ENCODE peak calls at places on chromosomes 12 and 14, in six cellular contexts. T is foreskin fibroblast, E is mesothelial cell of epicardium, Z is prostate gland, X is keratinocyte, O is IMR-90. F is an unnamed sample.

GRCh38 chr12:127035011-127035879 is 1231.7 kb upstream of the TMEM132C start:
- DNase-seq in X (no peak), T (no peak), O (no peak), Z (no peak), E (no peak), F (no peak)

GRCh38 chr12:64085996-64086395 is 136.1 kb downstream of the KICS2 start:
- DNase-seq in T (peak), O (peak), Z (no peak), X (peak), E (no peak), F (no peak)

GRCh38 chr12:120095356-120096135 is 21.0 kb downstream of the RAB35 start:
- DNase-seq in T (no peak), O (no peak), X (no peak), E (no peak), Z (no peak), F (no peak)

GRCh38 chr14:103819503-103820307 is 27.7 kb downstream of the PPP1R13B start:
- DNase-seq in O (no peak), X (no peak), E (no peak), T (peak), Z (peak), F (no peak)

GRCh38 chr12:121628037-121628436 is 1.7 kb downstream of the ORAI1 start:
- DNase-seq in Z (no peak), X (no peak), O (no peak), T (peak), E (no peak), F (no peak)

GRCh38 chr14:24857277-24857676 is 192.7 kb downstream of the STXBP6 start:
- DNase-seq in X (no peak), E (no peak), Z (no peak), O (no peak), T (no peak), F (no peak)

GRCh38 chr14:91295276-91295845 is 50.9 kb upstream of the GPR68 start:
- DNase-seq in O (no peak), X (no peak), Z (no peak), T (no peak), E (no peak), F (no peak)

GRCh38 chr14:72758420-72758819 is 135.5 kb downstream of the DPF3 start:
- DNase-seq in T (no peak), Z (no peak), E (no peak), X (no peak), O (no peak), F (no peak)

GRCh38 chr12:75738486-75738885 is 227.1 kb upstream of the KRR1 start:
- DNase-seq in O (peak), Z (no peak), E (no peak), T (peak), X (no peak), F (no peak)

GRCh38 chr12:127389923-127390322 is 877.0 kb upstream of the TMEM132C start:
- DNase-seq in O (peak), E (peak), X (no peak), T (peak), Z (no peak), F (peak)

GRCh38 chr12:42296503-42297109 is 29.3 kb downstream of the ZCRB1 start:
- DNase-seq in O (no peak), X (no peak), T (peak), Z (no peak), E (no peak), F (no peak)

GRCh38 chr14:101225729-101226152 is 322.2 kb upstream of the RTL1 start:
- DNase-seq in Z (no peak), T (no peak), O (no peak), X (no peak), E (no peak), F (no peak)

GRCh38 chr14:22497144-22497423 is 91.9 kb downstream of the DAD1 start:
- DNase-seq in T (no peak), Z (no peak), O (no peak), E (no peak), X (no peak), F (no peak)

GRCh38 chr12:112199136-112199535 is 73.8 kb downstream of the TRAFD1 start:
- DNase-seq in E (no peak), O (peak), T (no peak), X (no peak), Z (no peak), F (no peak)

GRCh38 chr12:46370792-46371717 is 1.5 kb downstream of the SLC38A2 start:
- DNase-seq in E (peak), O (peak), X (no peak), T (peak), Z (peak), F (peak)

GRCh38 chr12:82438356-82438755 is 80.0 kb downstream of the METTL25 start:
- DNase-seq in E (no peak), T (no peak), O (no peak), Z (no peak), X (no peak), F (no peak)

GRCh38 chr14:80924365-80925103 is 17.0 kb downstream of the CEP128 start:
- DNase-seq in X (no peak), T (no peak), E (no peak), Z (no peak), O (no peak), F (no peak)

GRCh38 chr12:29759950-29760349 is 23.8 kb downstream of the TMTC1 start:
- DNase-seq in O (no peak), T (no peak), X (no peak), Z (no peak), E (no peak), F (no peak)

GRCh38 chr12:1946311-1946710 is 27.9 kb upstream of the CACNA2D4 start:
- DNase-seq in X (no peak), T (no peak), Z (no peak), E (no peak), O (no peak), F (no peak)

GRCh38 chr14:68466491-68466977 is 326.3 kb downstream of the ZFP36L1 start:
- DNase-seq in Z (no peak), X (peak), E (no peak), T (peak), O (peak), F (no peak)

GRCh38 chr14:45150386-45150890 is 14.7 kb downstream of the FANCM start:
- DNase-seq in T (no peak), Z (no peak), X (no peak), E (no peak), O (no peak), F (no peak)

GRCh38 chr12:51888316-51889215 is 663 bp downstream of the ANKRD33 start:
- DNase-seq in T (no peak), Z (no peak), X (no peak), E (no peak), O (no peak), F (no peak)

GRCh38 chr14:31718585-31718984 is 157.4 kb downstream of the NUBPL start:
- DNase-seq in T (no peak), X (no peak), O (no peak), E (no peak), Z (no peak), F (no peak)

GRCh38 chr12:113054948-113055486 is 1.5 kb upstream of the DTX1 start:
- DNase-seq in T (no peak), O (no peak), X (no peak), E (no peak), Z (no peak), F (no peak)

DNA sequence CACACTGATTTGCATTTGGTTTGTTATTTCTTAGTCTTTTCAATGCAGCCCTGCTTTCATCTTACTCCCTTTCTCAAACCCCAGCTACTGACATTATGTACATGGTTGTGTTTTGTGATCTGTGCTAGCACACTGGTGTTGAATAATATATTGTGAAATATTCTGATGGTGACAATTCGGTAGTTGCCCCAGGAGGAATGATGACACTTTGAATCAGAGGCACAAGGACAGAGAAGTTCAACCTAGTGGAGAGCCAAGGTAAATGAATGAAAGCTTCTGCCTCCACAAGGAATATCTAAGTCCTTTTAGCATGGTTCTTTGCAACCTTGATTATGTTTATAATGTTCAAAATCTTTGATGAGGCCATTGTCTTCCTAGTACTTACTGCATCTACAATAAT is 159.9 kb downstream of the PDE3A start:
- DNase-seq in T (no peak), X (no peak), O (no peak), Z (no peak), E (no peak), F (no peak)
- TF ChIP-seq CTCF in T (no peak), X (no peak), O (no peak), Z (no peak), E (no peak), F (peak)

DNA sequence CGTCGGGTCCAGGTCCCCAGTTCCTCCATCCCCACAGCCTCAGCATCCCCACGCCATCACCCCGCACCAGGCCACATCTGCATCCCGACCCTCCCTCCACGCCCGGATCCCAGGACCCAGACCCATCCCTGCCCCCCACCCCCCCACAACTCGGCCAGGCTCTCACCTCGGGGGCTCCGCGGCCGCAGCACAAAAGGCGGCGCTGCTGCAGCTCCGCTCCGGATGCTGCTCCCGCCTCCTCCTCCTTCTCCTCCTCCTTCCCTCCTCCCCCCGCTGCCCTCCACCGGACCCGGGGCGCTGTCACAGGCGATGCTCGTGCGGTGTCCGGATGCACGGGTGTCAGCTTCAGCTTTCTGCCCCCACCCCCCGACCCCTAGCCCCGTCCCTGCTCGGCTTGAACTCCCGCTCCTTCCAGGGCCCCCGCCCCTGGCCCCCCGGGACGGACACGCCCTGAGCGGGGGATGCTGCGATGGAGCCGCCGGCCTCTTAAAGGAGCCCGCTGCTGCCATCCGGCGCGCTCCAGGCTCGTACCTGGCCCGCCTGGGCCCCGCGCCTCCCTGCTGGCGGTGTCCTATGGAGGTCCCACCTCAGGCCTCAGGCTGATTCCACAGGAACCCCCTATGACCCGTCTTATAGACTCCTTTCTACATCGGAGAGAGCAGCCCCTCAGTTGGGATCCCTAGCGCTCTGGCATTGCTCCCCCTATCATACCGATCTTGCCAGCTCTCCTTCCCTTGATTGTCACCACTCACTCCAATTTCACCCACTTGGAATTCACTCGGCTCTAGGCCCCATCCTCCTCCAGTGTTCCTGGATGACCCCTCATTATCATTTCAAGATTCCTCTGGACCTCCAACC is at the start of gene MAP3K12:
- DNase-seq in Z (no peak), T (peak), O (peak), E (no peak), X (no peak), F (no peak)
- TF ChIP-seq CTCF in Z (no peak), T (no peak), O (no peak), E (no peak), X (no peak), F (no peak)

DNA sequence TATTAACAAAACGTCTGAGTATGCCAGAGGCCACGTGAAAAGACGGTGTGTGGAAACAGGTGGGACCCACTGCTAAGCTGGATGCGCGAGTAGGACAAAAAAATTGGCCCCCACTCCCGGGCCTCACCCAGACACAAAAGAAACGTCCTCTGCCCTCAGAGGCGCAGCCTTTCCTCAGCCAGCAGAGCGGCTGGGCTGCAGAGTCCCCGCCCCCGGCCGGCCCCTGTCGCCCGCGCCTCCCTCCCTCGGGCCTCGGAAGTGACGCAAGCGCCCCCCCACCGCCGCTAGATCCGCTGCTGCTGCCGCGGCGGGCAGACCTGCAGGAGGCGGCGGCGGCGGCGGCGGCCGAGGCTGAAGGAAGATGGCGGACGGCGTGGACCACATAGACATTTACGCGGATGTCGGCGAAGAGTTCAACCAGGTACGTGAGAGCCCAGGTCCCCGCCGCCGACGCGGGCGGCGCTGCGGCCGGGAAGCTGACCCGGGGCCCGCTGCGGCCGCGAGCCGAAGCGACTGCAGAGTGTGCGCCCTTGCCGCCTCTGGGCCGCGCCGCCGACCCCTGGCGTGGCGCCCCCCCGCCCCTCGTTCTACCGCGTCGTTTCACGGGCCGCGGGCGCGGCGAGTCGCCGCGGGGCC is at the start of gene CPSF6:
- DNase-seq in T (peak), Z (peak), X (peak), O (peak), E (peak), F (peak)
- TF ChIP-seq CTCF in T (no peak), Z (no peak), X (no peak), O (no peak), E (no peak), F (no peak)

GRCh38 chr12:12153596-12153995 is 82.9 kb downstream of the BCL2L14 start:
- DNase-seq in X (no peak), Z (no peak), T (no peak), O (no peak), E (no peak), F (no peak)
- TF ChIP-seq CTCF in X (no peak), Z (no peak), T (no peak), O (no peak), E (no peak), F (no peak)

DNA sequence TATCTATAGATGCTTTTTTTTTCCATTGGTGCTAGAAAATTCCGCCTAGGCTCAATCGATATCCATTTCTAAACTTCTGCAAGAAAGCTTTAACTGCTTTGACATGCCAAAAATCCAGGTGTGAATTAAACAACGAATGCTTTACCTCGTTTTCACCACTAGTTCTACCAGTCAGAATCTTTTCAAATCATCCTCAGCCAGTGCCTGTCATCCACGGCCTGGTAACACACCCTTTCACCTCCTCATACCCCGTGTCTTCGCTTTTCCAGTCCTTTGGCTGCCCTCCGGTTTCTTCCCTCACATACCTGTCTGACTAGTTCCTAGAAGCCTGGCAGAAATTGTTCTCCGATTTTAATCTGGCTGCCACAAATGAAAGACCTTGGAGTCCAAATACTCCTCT is 1.4 kb upstream of the PHC1 start:
- DNase-seq in O (no peak), Z (peak), E (no peak), X (peak), T (no peak), F (no peak)
- TF ChIP-seq CTCF in O (no peak), Z (no peak), E (peak), X (peak), T (no peak), F (peak)

DNA sequence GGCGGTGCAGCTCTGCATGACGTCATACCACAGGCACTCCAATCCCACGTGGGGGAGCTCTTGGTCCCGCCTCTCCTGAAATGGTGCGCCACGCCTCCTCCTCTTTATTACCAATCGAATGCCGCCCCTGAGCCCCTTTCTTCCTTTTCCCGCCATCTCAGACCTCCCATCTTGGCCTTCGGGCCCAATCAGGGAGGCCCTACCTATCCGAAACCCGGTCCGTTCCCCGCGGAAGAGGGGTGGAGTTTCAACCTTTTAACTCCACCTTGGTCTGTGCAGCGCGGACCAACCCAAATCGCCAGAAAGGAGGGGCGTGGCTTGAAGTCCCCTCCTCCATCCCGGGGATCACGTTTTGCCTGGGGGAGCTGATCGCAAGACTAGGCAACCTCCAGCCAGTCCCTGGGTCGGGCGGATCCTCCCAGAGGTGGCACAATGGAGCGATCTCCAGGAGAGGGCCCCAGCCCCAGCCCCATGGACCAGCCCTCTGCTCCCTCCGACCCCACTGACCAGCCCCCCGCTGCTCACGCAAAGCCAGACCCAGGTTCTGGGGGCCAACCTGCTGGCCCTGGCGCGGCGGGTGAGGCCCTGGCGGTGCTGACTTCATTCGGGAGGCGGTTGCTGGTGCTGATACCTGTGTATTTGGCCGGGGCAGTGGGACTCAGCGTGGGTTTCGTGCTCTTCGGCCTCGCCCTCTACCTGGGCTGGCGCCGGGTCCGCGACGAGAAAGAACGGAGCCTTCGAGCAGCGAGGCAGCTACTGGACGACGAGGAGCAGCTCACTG is at the start of gene ESYT1:
- DNase-seq in E (peak), X (peak), Z (peak), O (peak), T (peak), F (peak)
- TF ChIP-seq CTCF in E (no peak), X (no peak), Z (no peak), O (no peak), T (no peak), F (no peak)

GRCh38 chr12:6494351-6494743 is 445 bp downstream of the NCAPD2 start:
- DNase-seq in T (no peak), Z (no peak), O (no peak), E (no peak), X (no peak), F (no peak)
- TF ChIP-seq CTCF in T (no peak), Z (no peak), O (no peak), E (no peak), X (no peak), F (peak)

F was measured in progenitor cell of endocrine pancreas.